ENCODE peak calls at places on chromosomes 13 and 19, in nine cellular contexts. One of them, this sample, is unnamed.

GRCh38 chr19:37920591-37921450 is 13.8 kb downstream of the SIPA1L3 start:
- DNase-seq in stimulated activated naive CD8-positive, alpha-beta T cell treated with anti-CD3 and anti-CD28 coated beads, Interleukin-15, Interleukin-2, amounts not matched to agents 100 U/mL and 50 U/mL, for 24 hours: no peak
- DNase-seq in progenitor cell of endocrine pancreas: no peak
- DNase-seq in cardiac fibroblast: no peak
- DNase-seq in spleen: no peak
- DNase-seq in right cardiac atrium: no peak
- DNase-seq in dorsolateral prefrontal cortex: no peak
- DNase-seq in tibial nerve: no peak
- DNase-seq in T-helper 17 cell: no peak
- DNase-seq in this sample: no peak

GRCh38 chr19:13241321-13242104 is 91.3 kb downstream of the IER2 start:
- DNase-seq in stimulated activated naive CD8-positive, alpha-beta T cell treated with anti-CD3 and anti-CD28 coated beads, Interleukin-15, Interleukin-2, amounts not matched to agents 100 U/mL and 50 U/mL, for 24 hours: peak
- DNase-seq in progenitor cell of endocrine pancreas: no peak
- DNase-seq in cardiac fibroblast: no peak
- DNase-seq in spleen: no peak
- DNase-seq in right cardiac atrium: no peak
- DNase-seq in dorsolateral prefrontal cortex: no peak
- DNase-seq in tibial nerve: no peak
- DNase-seq in T-helper 17 cell: no peak
- DNase-seq in this sample: no peak

GRCh38 chr19:35107541-35107939 is 8.1 kb upstream of the FXYD3 start:
- DNase-seq in stimulated activated naive CD8-positive, alpha-beta T cell treated with anti-CD3 and anti-CD28 coated beads, Interleukin-15, Interleukin-2, amounts not matched to agents 100 U/mL and 50 U/mL, for 24 hours: peak
- DNase-seq in progenitor cell of endocrine pancreas: no peak
- DNase-seq in cardiac fibroblast: peak
- DNase-seq in spleen: no peak
- DNase-seq in right cardiac atrium: peak
- DNase-seq in dorsolateral prefrontal cortex: peak
- DNase-seq in tibial nerve: peak
- DNase-seq in T-helper 17 cell: no peak
- DNase-seq in this sample: no peak

GRCh38 chr13:112770504-112770903 is 80.7 kb downstream of the ATP11A start:
- DNase-seq in stimulated activated naive CD8-positive, alpha-beta T cell treated with anti-CD3 and anti-CD28 coated beads, Interleukin-15, Interleukin-2, amounts not matched to agents 100 U/mL and 50 U/mL, for 24 hours: no peak
- DNase-seq in progenitor cell of endocrine pancreas: no peak
- DNase-seq in cardiac fibroblast: no peak
- DNase-seq in spleen: no peak
- DNase-seq in right cardiac atrium: no peak
- DNase-seq in dorsolateral prefrontal cortex: no peak
- DNase-seq in tibial nerve: no peak
- DNase-seq in T-helper 17 cell: no peak
- DNase-seq in this sample: no peak

GRCh38 chr19:52778811-52779210 is 7.8 kb downstream of the ZNF600 start:
- DNase-seq in stimulated activated naive CD8-positive, alpha-beta T cell treated with anti-CD3 and anti-CD28 coated beads, Interleukin-15, Interleukin-2, amounts not matched to agents 100 U/mL and 50 U/mL, for 24 hours: peak
- DNase-seq in progenitor cell of endocrine pancreas: no peak
- DNase-seq in cardiac fibroblast: no peak
- DNase-seq in spleen: no peak
- DNase-seq in right cardiac atrium: no peak
- DNase-seq in dorsolateral prefrontal cortex: no peak
- DNase-seq in tibial nerve: no peak
- DNase-seq in T-helper 17 cell: no peak
- DNase-seq in this sample: no peak

GRCh38 chr19:1243768-1244692 is 2.5 kb downstream of the ATP5F1D start:
- DNase-seq in stimulated activated naive CD8-positive, alpha-beta T cell treated with anti-CD3 and anti-CD28 coated beads, Interleukin-15, Interleukin-2, amounts not matched to agents 100 U/mL and 50 U/mL, for 24 hours: peak
- DNase-seq in progenitor cell of endocrine pancreas: peak
- DNase-seq in cardiac fibroblast: peak
- DNase-seq in spleen: peak
- DNase-seq in right cardiac atrium: peak
- DNase-seq in dorsolateral prefrontal cortex: peak
- DNase-seq in tibial nerve: peak
- DNase-seq in T-helper 17 cell: peak
- DNase-seq in this sample: peak

GRCh38 chr19:44575116-44575700 is 38.2 kb upstream of the IGSF23 start:
- DNase-seq in stimulated activated naive CD8-positive, alpha-beta T cell treated with anti-CD3 and anti-CD28 coated beads, Interleukin-15, Interleukin-2, amounts not matched to agents 100 U/mL and 50 U/mL, for 24 hours: no peak
- DNase-seq in progenitor cell of endocrine pancreas: no peak
- DNase-seq in cardiac fibroblast: no peak
- DNase-seq in spleen: no peak
- DNase-seq in right cardiac atrium: no peak
- DNase-seq in dorsolateral prefrontal cortex: no peak
- DNase-seq in tibial nerve: no peak
- DNase-seq in T-helper 17 cell: no peak
- DNase-seq in this sample: no peak

GRCh38 chr19:4009990-4010807 is 2.7 kb downstream of the PIAS4 start:
- DNase-seq in stimulated activated naive CD8-positive, alpha-beta T cell treated with anti-CD3 and anti-CD28 coated beads, Interleukin-15, Interleukin-2, amounts not matched to agents 100 U/mL and 50 U/mL, for 24 hours: no peak
- DNase-seq in progenitor cell of endocrine pancreas: no peak
- DNase-seq in cardiac fibroblast: no peak
- DNase-seq in spleen: no peak
- DNase-seq in right cardiac atrium: no peak
- DNase-seq in dorsolateral prefrontal cortex: no peak
- DNase-seq in tibial nerve: no peak
- DNase-seq in T-helper 17 cell: no peak
- DNase-seq in this sample: peak

GRCh38 chr19:42254850-42255765 is at the start of gene ERF:
- DNase-seq in stimulated activated naive CD8-positive, alpha-beta T cell treated with anti-CD3 and anti-CD28 coated beads, Interleukin-15, Interleukin-2, amounts not matched to agents 100 U/mL and 50 U/mL, for 24 hours: peak
- DNase-seq in progenitor cell of endocrine pancreas: peak
- DNase-seq in cardiac fibroblast: peak
- DNase-seq in spleen: peak
- DNase-seq in right cardiac atrium: peak
- DNase-seq in dorsolateral prefrontal cortex: peak
- DNase-seq in tibial nerve: peak
- DNase-seq in T-helper 17 cell: peak
- DNase-seq in this sample: peak

GRCh38 chr13:110911880-110912279 is 3.0 kb downstream of the ANKRD10 start:
- DNase-seq in stimulated activated naive CD8-positive, alpha-beta T cell treated with anti-CD3 and anti-CD28 coated beads, Interleukin-15, Interleukin-2, amounts not matched to agents 100 U/mL and 50 U/mL, for 24 hours: no peak
- DNase-seq in progenitor cell of endocrine pancreas: no peak
- DNase-seq in cardiac fibroblast: no peak
- DNase-seq in spleen: no peak
- DNase-seq in right cardiac atrium: no peak
- DNase-seq in dorsolateral prefrontal cortex: no peak
- DNase-seq in tibial nerve: no peak
- DNase-seq in T-helper 17 cell: no peak
- DNase-seq in this sample: no peak

GRCh38 chr13:46804391-46804815 is 7.4 kb upstream of the ESD start:
- DNase-seq in stimulated activated naive CD8-positive, alpha-beta T cell treated with anti-CD3 and anti-CD28 coated beads, Interleukin-15, Interleukin-2, amounts not matched to agents 100 U/mL and 50 U/mL, for 24 hours: no peak
- DNase-seq in progenitor cell of endocrine pancreas: no peak
- DNase-seq in cardiac fibroblast: peak
- DNase-seq in spleen: no peak
- DNase-seq in right cardiac atrium: no peak
- DNase-seq in dorsolateral prefrontal cortex: no peak
- DNase-seq in tibial nerve: no peak
- DNase-seq in T-helper 17 cell: no peak
- DNase-seq in this sample: no peak

GRCh38 chr19:48658483-48658882 is 12.5 kb upstream of the CA11 start:
- DNase-seq in stimulated activated naive CD8-positive, alpha-beta T cell treated with anti-CD3 and anti-CD28 coated beads, Interleukin-15, Interleukin-2, amounts not matched to agents 100 U/mL and 50 U/mL, for 24 hours: no peak
- DNase-seq in progenitor cell of endocrine pancreas: no peak
- DNase-seq in cardiac fibroblast: no peak
- DNase-seq in spleen: no peak
- DNase-seq in right cardiac atrium: no peak
- DNase-seq in dorsolateral prefrontal cortex: no peak
- DNase-seq in tibial nerve: no peak
- DNase-seq in T-helper 17 cell: no peak
- DNase-seq in this sample: no peak

GRCh38 chr13:37747071-37747612 is 122.4 kb downstream of the TRPC4 start:
- DNase-seq in stimulated activated naive CD8-positive, alpha-beta T cell treated with anti-CD3 and anti-CD28 coated beads, Interleukin-15, Interleukin-2, amounts not matched to agents 100 U/mL and 50 U/mL, for 24 hours: no peak
- DNase-seq in progenitor cell of endocrine pancreas: no peak
- DNase-seq in cardiac fibroblast: peak
- DNase-seq in spleen: no peak
- DNase-seq in right cardiac atrium: no peak
- DNase-seq in dorsolateral prefrontal cortex: no peak
- DNase-seq in tibial nerve: no peak
- DNase-seq in T-helper 17 cell: no peak
- DNase-seq in this sample: no peak

GRCh38 chr13:39263033-39263432 is 224.8 kb downstream of the NHLRC3 start:
- DNase-seq in stimulated activated naive CD8-positive, alpha-beta T cell treated with anti-CD3 and anti-CD28 coated beads, Interleukin-15, Interleukin-2, amounts not matched to agents 100 U/mL and 50 U/mL, for 24 hours: peak
- DNase-seq in progenitor cell of endocrine pancreas: peak
- DNase-seq in cardiac fibroblast: peak
- DNase-seq in spleen: no peak
- DNase-seq in right cardiac atrium: no peak
- DNase-seq in dorsolateral prefrontal cortex: no peak
- DNase-seq in tibial nerve: peak
- DNase-seq in T-helper 17 cell: no peak
- DNase-seq in this sample: no peak

GRCh38 chr19:39502640-39503417 is 4.1 kb downstream of the DLL3 start:
- DNase-seq in stimulated activated naive CD8-positive, alpha-beta T cell treated with anti-CD3 and anti-CD28 coated beads, Interleukin-15, Interleukin-2, amounts not matched to agents 100 U/mL and 50 U/mL, for 24 hours: peak
- DNase-seq in progenitor cell of endocrine pancreas: peak
- DNase-seq in cardiac fibroblast: peak
- DNase-seq in spleen: peak
- DNase-seq in right cardiac atrium: peak
- DNase-seq in dorsolateral prefrontal cortex: no peak
- DNase-seq in tibial nerve: no peak
- DNase-seq in T-helper 17 cell: peak
- DNase-seq in this sample: no peak

GRCh38 chr19:4172861-4173473 is 9.4 kb downstream of the SIRT6 start:
- DNase-seq in stimulated activated naive CD8-positive, alpha-beta T cell treated with anti-CD3 and anti-CD28 coated beads, Interleukin-15, Interleukin-2, amounts not matched to agents 100 U/mL and 50 U/mL, for 24 hours: peak
- DNase-seq in progenitor cell of endocrine pancreas: peak
- DNase-seq in cardiac fibroblast: peak
- DNase-seq in spleen: peak
- DNase-seq in right cardiac atrium: peak
- DNase-seq in dorsolateral prefrontal cortex: no peak
- DNase-seq in tibial nerve: peak
- DNase-seq in T-helper 17 cell: peak
- DNase-seq in this sample: peak

GRCh38 chr13:23966691-23967615 is 69.7 kb upstream of the C1QTNF9B start:
- DNase-seq in stimulated activated naive CD8-positive, alpha-beta T cell treated with anti-CD3 and anti-CD28 coated beads, Interleukin-15, Interleukin-2, amounts not matched to agents 100 U/mL and 50 U/mL, for 24 hours: no peak
- DNase-seq in progenitor cell of endocrine pancreas: no peak
- DNase-seq in cardiac fibroblast: no peak
- DNase-seq in spleen: no peak
- DNase-seq in right cardiac atrium: no peak
- DNase-seq in dorsolateral prefrontal cortex: no peak
- DNase-seq in tibial nerve: no peak
- DNase-seq in T-helper 17 cell: no peak
- DNase-seq in this sample: no peak